ENCODE peak calls at places on chromosomes 3 and 15, in four cellular contexts. One of them, this sample, is unnamed.

GRCh38 chr3:151356791-151357460 is 27.6 kb upstream of the P2RY13 start:
- DNase-seq in heart right ventricle: no peak
- DNase-seq in right atrium auricular region: no peak
- DNase-seq in left lung: no peak
- DNase-seq in this sample: no peak

GRCh38 chr3:173921741-173922140 is 524.2 kb downstream of the NLGN1 start:
- DNase-seq in heart right ventricle: no peak
- DNase-seq in right atrium auricular region: no peak
- DNase-seq in left lung: no peak
- DNase-seq in this sample: no peak

GRCh38 chr3:165193392-165194268 is 2.6 kb downstream of the SLITRK3 start:
- DNase-seq in heart right ventricle: no peak
- DNase-seq in left lung: no peak
- DNase-seq in right atrium auricular region: no peak
- DNase-seq in this sample: no peak

GRCh38 chr3:4988815-4989648 is 9.8 kb downstream of the BHLHE40 start:
- DNase-seq in right atrium auricular region: peak
- DNase-seq in left lung: no peak
- DNase-seq in heart right ventricle: peak
- DNase-seq in this sample: no peak

GRCh38 chr3:72590732-72591192 is 257.5 kb downstream of the SHQ1 start:
- DNase-seq in left lung: no peak
- DNase-seq in right atrium auricular region: no peak
- DNase-seq in heart right ventricle: no peak
- DNase-seq in this sample: no peak

GRCh38 chr3:51381333-51381705 is 3.8 kb upstream of the MANF start:
- DNase-seq in right atrium auricular region: no peak
- DNase-seq in left lung: no peak
- DNase-seq in heart right ventricle: no peak
- DNase-seq in this sample: no peak

GRCh38 chr15:66862111-66862815 is 160.2 kb downstream of the SMAD6 start:
- DNase-seq in left lung: no peak
- DNase-seq in right atrium auricular region: peak
- DNase-seq in heart right ventricle: no peak
- DNase-seq in this sample: peak

GRCh38 chr3:45659661-45660566 is 29.3 kb upstream of the SACM1L start:
- DNase-seq in left lung: no peak
- DNase-seq in heart right ventricle: peak
- DNase-seq in right atrium auricular region: peak
- DNase-seq in this sample: peak

GRCh38 chr15:38144921-38145320 is 107.7 kb upstream of the SPRED1 start:
- DNase-seq in heart right ventricle: no peak
- DNase-seq in right atrium auricular region: no peak
- DNase-seq in left lung: no peak
- DNase-seq in this sample: no peak

GRCh38 chr3:140911822-140912221 is 29.8 kb upstream of the SLC25A36 start:
- DNase-seq in left lung: no peak
- DNase-seq in heart right ventricle: no peak
- DNase-seq in right atrium auricular region: no peak
- DNase-seq in this sample: no peak

GRCh38 chr3:178367817-178368617 is 168.2 kb upstream of the KCNMB2 start:
- DNase-seq in right atrium auricular region: no peak
- DNase-seq in heart right ventricle: peak
- DNase-seq in left lung: no peak
- DNase-seq in this sample: peak

GRCh38 chr3:158140396-158140795 is 30.5 kb downstream of the RSRC1 start:
- DNase-seq in right atrium auricular region: no peak
- DNase-seq in heart right ventricle: no peak
- DNase-seq in left lung: no peak
- DNase-seq in this sample: no peak

GRCh38 chr3:111081008-111081545 is 9.5 kb downstream of the NECTIN3 start:
- DNase-seq in heart right ventricle: no peak
- DNase-seq in left lung: no peak
- DNase-seq in right atrium auricular region: no peak
- DNase-seq in this sample: peak

GRCh38 chr3:28745904-28746617 is 397.4 kb upstream of the AZI2 start:
- DNase-seq in left lung: no peak
- DNase-seq in right atrium auricular region: no peak
- DNase-seq in heart right ventricle: peak
- DNase-seq in this sample: peak

GRCh38 chr3:181176610-181177009 is 187.1 kb upstream of the DNAJC19 start:
- DNase-seq in right atrium auricular region: peak
- DNase-seq in heart right ventricle: peak
- DNase-seq in left lung: no peak
- DNase-seq in this sample: peak

GRCh38 chr3:69411331-69411730 is 25.4 kb upstream of the FRMD4B start:
- DNase-seq in right atrium auricular region: no peak
- DNase-seq in left lung: no peak
- DNase-seq in heart right ventricle: no peak
- DNase-seq in this sample: peak

GRCh38 chr15:69305204-69305931 is 6.7 kb downstream of the PAQR5 start:
- DNase-seq in right atrium auricular region: no peak
- DNase-seq in heart right ventricle: peak
- DNase-seq in left lung: peak
- DNase-seq in this sample: peak

GRCh38 chr15:67433495-67434099 is 87.3 kb upstream of the C15orf61 start:
- DNase-seq in left lung: no peak
- DNase-seq in heart right ventricle: peak
- DNase-seq in right atrium auricular region: peak
- DNase-seq in this sample: peak

GRCh38 chr15:89812847-89813320 is 1.8 kb downstream of the ANPEP start:
- DNase-seq in right atrium auricular region: no peak
- DNase-seq in heart right ventricle: no peak
- DNase-seq in left lung: no peak
- DNase-seq in this sample: no peak

GRCh38 chr15:89815769-89816168 is 1.1 kb upstream of the ANPEP start:
- DNase-seq in heart right ventricle: no peak
- DNase-seq in right atrium auricular region: no peak
- DNase-seq in left lung: no peak
- DNase-seq in this sample: no peak

GRCh38 chr15:89814112-89814742 is 425 bp downstream of the ANPEP start:
- DNase-seq in left lung: no peak
- DNase-seq in heart right ventricle: no peak
- DNase-seq in right atrium auricular region: no peak
- DNase-seq in this sample: no peak

GRCh38 chr15:89812126-89812846 is 2.4 kb downstream of the ANPEP start:
- DNase-seq in right atrium auricular region: peak
- DNase-seq in left lung: peak
- DNase-seq in heart right ventricle: no peak
- DNase-seq in this sample: peak

GRCh38 chr15:89813381-89814111 is 1.1 kb downstream of the ANPEP start:
- DNase-seq in heart right ventricle: no peak
- DNase-seq in right atrium auricular region: no peak
- DNase-seq in left lung: no peak
- DNase-seq in this sample: no peak
- H3K4me3 ChIP-seq in heart right ventricle: peak
- H3K4me3 ChIP-seq in right atrium auricular region: peak
- H3K4me3 ChIP-seq in left lung: peak
- H3K4me3 ChIP-seq in this sample: peak

DNA sequence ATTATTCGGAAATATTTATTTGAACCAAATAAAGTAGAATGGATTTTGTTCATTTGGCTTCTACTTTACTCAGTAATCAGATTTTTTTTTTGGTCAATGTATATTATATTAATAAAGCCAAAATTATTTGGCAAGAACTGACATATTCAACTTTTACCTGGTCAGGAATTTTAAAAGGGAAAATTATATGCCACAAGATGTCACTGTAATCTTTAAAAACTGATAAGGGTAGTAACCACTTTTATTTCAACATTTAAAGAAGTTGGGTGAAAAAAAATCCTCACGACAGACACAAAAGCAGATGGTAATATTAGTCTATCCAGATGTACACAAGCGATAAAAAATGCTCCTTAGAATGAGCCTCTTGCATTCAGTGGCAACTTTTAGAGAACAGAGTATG is 101.9 kb downstream of the SERPINI1 start:
- DNase-seq in heart right ventricle: no peak
- DNase-seq in right atrium auricular region: no peak
- DNase-seq in left lung: no peak
- DNase-seq in this sample: peak
- TF ChIP-seq CTCF in heart right ventricle: peak
- TF ChIP-seq CTCF in right atrium auricular region: peak
- TF ChIP-seq CTCF in left lung: no peak
- TF ChIP-seq CTCF in this sample: peak

GRCh38 chr15:81372571-81372970 is 1.4 kb downstream of the TMC3 start:
- DNase-seq in right atrium auricular region: no peak
- DNase-seq in heart right ventricle: no peak
- DNase-seq in left lung: no peak
- DNase-seq in this sample: no peak

GRCh38 chr15:81375461-81375860 is 1.4 kb upstream of the TMC3 start:
- DNase-seq in heart right ventricle: no peak
- DNase-seq in right atrium auricular region: no peak
- DNase-seq in left lung: no peak
- DNase-seq in this sample: no peak

GRCh38 chr15:81378438-81378837 is 4.4 kb upstream of the TMC3 start:
- DNase-seq in left lung: no peak
- DNase-seq in heart right ventricle: no peak
- DNase-seq in right atrium auricular region: no peak
- DNase-seq in this sample: no peak

GRCh38 chr15:81377871-81378270 is 3.9 kb upstream of the TMC3 start:
- DNase-seq in right atrium auricular region: no peak
- DNase-seq in left lung: no peak
- DNase-seq in heart right ventricle: no peak
- DNase-seq in this sample: no peak

DNA sequence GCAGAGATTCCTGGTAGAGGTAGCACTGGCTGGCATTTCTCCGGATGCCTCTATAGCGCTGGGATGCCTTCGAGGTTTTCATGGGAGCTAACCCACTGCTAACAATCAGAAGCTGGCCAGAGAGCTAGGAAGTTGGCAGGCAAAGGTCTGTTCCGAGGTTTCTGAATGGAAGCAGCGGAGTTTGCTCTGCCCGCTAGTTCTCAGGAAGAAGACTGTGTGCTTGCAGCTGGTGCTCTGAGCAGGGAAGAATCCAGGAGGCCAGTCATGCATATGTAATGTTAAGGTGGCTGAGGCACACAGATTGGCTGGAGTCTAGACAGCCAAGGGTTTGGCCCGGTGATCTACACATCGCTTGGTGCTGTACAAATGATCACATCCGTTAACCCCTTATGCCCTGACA is at the start of gene TMC3:
- DNase-seq in right atrium auricular region: no peak
- DNase-seq in left lung: no peak
- DNase-seq in heart right ventricle: no peak
- DNase-seq in this sample: peak
- H3K4me3 ChIP-seq in right atrium auricular region: no peak
- H3K4me3 ChIP-seq in left lung: no peak
- H3K4me3 ChIP-seq in heart right ventricle: no peak
- H3K4me3 ChIP-seq in this sample: no peak

GRCh38 chr3:162517110-162517509 is 1020.5 kb downstream of the OTOL1 start:
- DNase-seq in heart right ventricle: no peak
- DNase-seq in right atrium auricular region: no peak
- DNase-seq in left lung: no peak
- DNase-seq in this sample: peak
- TF ChIP-seq CTCF in heart right ventricle: peak
- TF ChIP-seq CTCF in right atrium auricular region: no peak
- TF ChIP-seq CTCF in left lung: no peak
- TF ChIP-seq CTCF in this sample: peak

GRCh38 chr3:16841906-16842709 is 42.6 kb upstream of the PLCL2 start:
- DNase-seq in right atrium auricular region: no peak
- DNase-seq in heart right ventricle: no peak
- DNase-seq in left lung: peak
- DNase-seq in this sample: no peak

GRCh38 chr3:16846373-16847078 is 38.2 kb upstream of the PLCL2 start:
- DNase-seq in left lung: no peak
- DNase-seq in right atrium auricular region: no peak
- DNase-seq in heart right ventricle: no peak
- DNase-seq in this sample: no peak

GRCh38 chr3:16842710-16843270 is 42.0 kb upstream of the PLCL2 start:
- DNase-seq in right atrium auricular region: no peak
- DNase-seq in heart right ventricle: no peak
- DNase-seq in left lung: no peak
- DNase-seq in this sample: no peak

GRCh38 chr3:16844222-16844621 is 40.5 kb upstream of the PLCL2 start:
- DNase-seq in heart right ventricle: no peak
- DNase-seq in left lung: no peak
- DNase-seq in right atrium auricular region: no peak
- DNase-seq in this sample: no peak

DNA sequence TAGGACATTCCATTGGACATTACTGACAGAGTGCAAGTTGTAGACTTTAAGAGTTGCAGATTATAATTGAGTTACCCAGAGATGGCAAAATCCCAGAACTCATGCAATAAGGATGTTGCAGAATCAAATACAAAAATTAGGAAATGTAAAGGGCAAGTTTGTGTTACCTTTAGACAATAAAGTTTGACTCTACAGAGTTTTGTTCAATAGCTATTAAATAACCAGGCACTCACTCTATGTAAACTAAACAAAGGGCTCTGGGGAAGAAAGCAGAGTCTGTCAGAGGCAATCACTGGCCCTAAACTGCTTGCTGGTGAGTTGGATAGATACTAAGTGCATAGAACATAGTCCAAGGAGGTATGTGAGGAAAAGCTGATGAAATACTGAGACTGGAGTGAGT is 40.0 kb upstream of the PLCL2 start:
- DNase-seq in heart right ventricle: no peak
- DNase-seq in left lung: no peak
- DNase-seq in right atrium auricular region: no peak
- DNase-seq in this sample: no peak
- H3K4me3 ChIP-seq in heart right ventricle: no peak
- H3K4me3 ChIP-seq in left lung: no peak
- H3K4me3 ChIP-seq in right atrium auricular region: no peak
- H3K4me3 ChIP-seq in this sample: no peak

GRCh38 chr3:153749070-153749610 is 372.1 kb upstream of the ARHGEF26 start:
- DNase-seq in heart right ventricle: no peak
- DNase-seq in right atrium auricular region: no peak
- DNase-seq in left lung: no peak
- DNase-seq in this sample: peak
- TF ChIP-seq CTCF in heart right ventricle: no peak
- TF ChIP-seq CTCF in right atrium auricular region: no peak
- TF ChIP-seq CTCF in left lung: no peak
- TF ChIP-seq CTCF in this sample: no peak

DNA sequence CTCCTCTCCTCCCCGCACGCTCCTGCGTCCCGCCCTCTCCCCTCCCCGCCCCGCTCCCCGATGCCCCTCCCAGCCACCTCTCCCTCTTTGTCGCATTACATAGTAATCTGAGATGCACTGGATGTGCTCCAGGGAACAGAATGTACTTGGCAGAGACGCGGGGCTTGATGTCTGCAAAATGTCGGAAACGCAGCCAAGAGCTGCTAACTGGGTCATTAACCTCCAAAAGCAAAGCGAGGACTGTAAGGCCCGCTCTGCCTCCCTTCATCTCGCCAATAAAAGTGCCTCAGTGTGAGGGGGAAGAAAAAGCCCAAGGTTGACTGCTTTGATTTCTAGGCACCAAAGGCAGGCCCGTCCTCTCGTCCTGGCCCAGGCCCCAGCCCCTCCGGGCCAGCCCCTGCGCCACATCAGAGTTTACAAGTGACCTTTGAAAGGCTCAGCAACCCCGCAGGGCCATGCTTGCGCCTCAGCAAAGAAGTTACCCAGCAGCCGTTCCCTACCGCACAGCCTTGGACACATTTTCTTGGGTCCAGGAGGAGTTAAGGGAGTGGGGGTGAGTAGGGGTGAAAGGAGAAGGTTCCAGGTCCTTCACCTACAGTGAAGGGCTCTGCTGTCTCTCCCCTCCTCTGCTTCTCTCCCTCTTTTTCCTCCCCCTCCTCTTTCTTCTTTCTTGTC is 223.7 kb upstream of the TPRG1 start:
- DNase-seq in right atrium auricular region: peak
- DNase-seq in heart right ventricle: peak
- DNase-seq in left lung: peak
- DNase-seq in this sample: peak
- H3K4me3 ChIP-seq in right atrium auricular region: peak
- H3K4me3 ChIP-seq in heart right ventricle: peak
- H3K4me3 ChIP-seq in left lung: peak
- H3K4me3 ChIP-seq in this sample: peak

This sample was measured in AG10803.